ENCODE peak calls at places on chromosomes 16 and 17, in four cellular contexts. One of them, this sample, is unnamed.

GRCh38 chr16:78684040-78684611 is 584.7 kb downstream of the WWOX start:
- DNase-seq in HepG2: peak
- DNase-seq in GM12878: no peak
- DNase-seq in K562: no peak
- DNase-seq in this sample: no peak

GRCh38 chr17:21573961-21574610 is 118.2 kb upstream of the KCNJ18 start:
- DNase-seq in GM12878: no peak
- DNase-seq in K562: no peak
- DNase-seq in HepG2: no peak
- DNase-seq in this sample: no peak

GRCh38 chr16:54931757-54932660 is 1.3 kb downstream of the IRX5 start:
- DNase-seq in GM12878: no peak
- DNase-seq in HepG2: no peak
- DNase-seq in K562: no peak
- DNase-seq in this sample: no peak

GRCh38 chr17:6135996-6136395 is 65.8 kb downstream of the WSCD1 start:
- DNase-seq in K562: no peak
- DNase-seq in HepG2: no peak
- DNase-seq in GM12878: no peak
- DNase-seq in this sample: no peak

GRCh38 chr17:71251936-71252335 is 868.9 kb upstream of the SOX9 start:
- DNase-seq in HepG2: no peak
- DNase-seq in GM12878: no peak
- DNase-seq in K562: no peak
- DNase-seq in this sample: no peak

GRCh38 chr16:68227850-68228553 is 7.9 kb downstream of the ESRP2 start:
- DNase-seq in GM12878: no peak
- DNase-seq in K562: no peak
- DNase-seq in HepG2: no peak
- DNase-seq in this sample: no peak

GRCh38 chr17:79949646-79950292 is 85.9 kb downstream of the TBC1D16 start:
- DNase-seq in K562: no peak
- DNase-seq in HepG2: no peak
- DNase-seq in GM12878: no peak
- DNase-seq in this sample: no peak

GRCh38 chr17:17628388-17629008 is 37.0 kb upstream of the PEMT start:
- DNase-seq in K562: no peak
- DNase-seq in HepG2: no peak
- DNase-seq in GM12878: peak
- DNase-seq in this sample: no peak

GRCh38 chr17:72447251-72447640 is 326.4 kb downstream of the SOX9 start:
- DNase-seq in HepG2: peak
- DNase-seq in K562: no peak
- DNase-seq in GM12878: no peak
- DNase-seq in this sample: no peak

GRCh38 chr16:30567991-30568638 is 3.4 kb downstream of the ZNF688 start:
- DNase-seq in K562: no peak
- DNase-seq in HepG2: peak
- DNase-seq in GM12878: peak
- DNase-seq in this sample: no peak

GRCh38 chr16:3400779-3401688 is at the start of the genes ZNF174 and ZSCAN32:
- DNase-seq in HepG2: peak
- DNase-seq in K562: peak
- DNase-seq in GM12878: peak
- DNase-seq in this sample: peak
- TF ChIP-seq TARDBP in HepG2: peak
- TF ChIP-seq TARDBP in K562: no peak
- TF ChIP-seq TARDBP in GM12878: peak
- TF ChIP-seq TARDBP in this sample: no peak

GRCh38 chr17:80953471-80954315 is 37.9 kb upstream of the CHMP6 start:
- DNase-seq in HepG2: no peak
- DNase-seq in K562: no peak
- DNase-seq in GM12878: no peak
- DNase-seq in this sample: no peak
- TF ChIP-seq TARDBP in HepG2: no peak
- TF ChIP-seq TARDBP in K562: no peak
- TF ChIP-seq TARDBP in GM12878: no peak
- TF ChIP-seq TARDBP in this sample: no peak

DNA sequence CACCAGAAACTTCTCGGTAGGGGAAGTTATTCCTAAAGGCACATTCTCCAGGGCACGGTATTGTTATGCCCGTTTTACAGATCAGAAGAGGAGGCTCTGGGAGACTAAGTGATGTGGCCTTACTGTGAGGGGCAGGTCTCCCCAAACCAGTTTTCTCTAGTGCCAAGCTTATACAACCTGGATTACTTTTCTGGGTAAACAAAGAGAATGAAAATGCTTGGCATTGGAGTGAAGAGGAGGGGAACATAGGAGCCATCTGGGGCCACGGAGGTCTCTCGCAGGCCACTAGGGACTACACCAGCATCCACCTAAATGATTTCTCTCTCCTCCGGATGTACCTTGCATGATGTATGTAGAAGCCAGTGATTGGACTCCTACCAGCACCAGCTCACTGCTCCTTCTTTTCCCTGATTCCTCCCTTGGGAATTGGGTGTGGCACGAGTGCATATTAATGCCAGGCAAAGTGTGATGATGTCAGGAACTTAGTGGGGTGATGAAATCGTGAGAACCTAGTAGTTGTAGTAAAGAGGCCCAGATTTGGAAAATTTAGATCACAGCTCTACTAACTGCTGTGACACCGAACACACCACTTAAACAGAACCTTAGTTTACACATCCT is 687 bp downstream of the TOM1L1 start:
- DNase-seq in GM12878: no peak
- DNase-seq in HepG2: peak
- DNase-seq in K562: peak
- DNase-seq in this sample: peak
- TF ChIP-seq TARDBP in GM12878: no peak
- TF ChIP-seq TARDBP in HepG2: no peak
- TF ChIP-seq TARDBP in K562: no peak
- TF ChIP-seq TARDBP in this sample: no peak

GRCh38 chr16:25608002-25608401 is 83.8 kb upstream of the HS3ST4 start:
- DNase-seq in GM12878: no peak
- DNase-seq in K562: peak
- DNase-seq in HepG2: no peak
- DNase-seq in this sample: no peak

GRCh38 chr16:25605381-25605780 is 86.4 kb upstream of the HS3ST4 start:
- DNase-seq in GM12878: no peak
- DNase-seq in K562: no peak
- DNase-seq in HepG2: no peak
- DNase-seq in this sample: no peak

DNA sequence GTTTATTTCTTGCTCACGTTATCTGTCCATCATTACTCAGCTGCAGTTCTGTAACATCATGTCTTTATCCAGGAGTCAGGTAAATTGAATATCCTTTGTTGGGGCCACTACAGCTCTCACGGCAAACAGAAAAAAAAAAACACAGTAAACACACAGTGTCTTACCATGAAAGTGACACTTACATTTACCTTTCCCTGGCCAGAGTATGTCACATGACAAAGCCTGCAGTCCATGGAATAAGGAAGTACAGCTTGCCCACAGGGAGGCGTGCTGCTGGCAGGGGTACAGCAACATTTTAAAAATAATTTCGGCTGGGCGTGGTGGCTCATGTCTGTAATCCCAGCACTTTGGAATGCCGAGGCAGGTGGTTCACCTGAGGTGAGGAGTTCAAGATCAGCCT is 85.7 kb upstream of the HS3ST4 start:
- DNase-seq in HepG2: no peak
- DNase-seq in K562: no peak
- DNase-seq in GM12878: no peak
- DNase-seq in this sample: no peak
- TF ChIP-seq TARDBP in HepG2: no peak
- TF ChIP-seq TARDBP in K562: no peak
- TF ChIP-seq TARDBP in GM12878: no peak
- TF ChIP-seq TARDBP in this sample: no peak

This sample was measured in HEK293T.